ENCODE peak calls at places on chromosomes 7 and 10, in ten cellular contexts. V is right lobe of liver, L is HCT116, U is right cardiac atrium, A is tibial artery, X is lower lobe of right lung, S is IMR-90, J is substantia nigra, B is cardiac muscle cell, W is hepatocyte. Z is an unnamed sample.

GRCh38 chr7:112286294-112287086 is 80.0 kb downstream of the ZNF277 start:
- DNase-seq in V (no peak), L (no peak), U (no peak), A (no peak), X (no peak), S (no peak), J (no peak), B (no peak), W (no peak), Z (no peak)

GRCh38 chr10:71484352-71484751 is 87.6 kb downstream of the CDH23 start:
- DNase-seq in V (no peak), L (no peak), U (no peak), A (no peak), X (no peak), S (no peak), J (no peak), B (peak), W (no peak), Z (no peak)

GRCh38 chr10:19941206-19941880 is 125.1 kb downstream of the PLXDC2 start:
- DNase-seq in V (no peak), L (no peak), U (no peak), A (no peak), X (no peak), S (no peak), J (no peak), B (no peak), W (no peak), Z (no peak)

GRCh38 chr10:22479419-22479818 is 134.1 kb downstream of the SPAG6 start:
- DNase-seq in V (no peak), L (no peak), U (peak), A (no peak), X (no peak), S (no peak), J (peak), B (no peak), W (no peak), Z (no peak)

GRCh38 chr7:7693881-7694280 is 24.5 kb downstream of the RPA3 start:
- DNase-seq in V (no peak), L (peak), U (no peak), A (no peak), X (no peak), S (peak), J (no peak), B (no peak), W (no peak), Z (no peak)

GRCh38 chr7:90568213-90568612 is 27.9 kb upstream of the CDK14 start:
- DNase-seq in V (no peak), L (no peak), U (no peak), A (no peak), X (no peak), S (peak), J (no peak), B (no peak), W (no peak), Z (no peak)

GRCh38 chr7:22094413-22095304 is 149.0 kb upstream of the CDCA7L start:
- DNase-seq in V (no peak), L (no peak), U (no peak), A (no peak), X (no peak), S (peak), J (no peak), B (no peak), W (no peak), Z (no peak)

GRCh38 chr10:103448751-103449150 is 3.4 kb downstream of the CALHM2 start:
- DNase-seq in V (no peak), L (no peak), U (peak), A (peak), X (peak), S (peak), J (no peak), B (no peak), W (no peak), Z (no peak)

GRCh38 chr10:71138126-71138860 is 74.1 kb upstream of the UNC5B start:
- DNase-seq in V (no peak), L (no peak), U (peak), A (no peak), X (no peak), S (no peak), J (no peak), B (no peak), W (no peak), Z (no peak)

GRCh38 chr7:50335795-50336754 is 31.6 kb downstream of the IKZF1 start:
- DNase-seq in V (no peak), L (no peak), U (no peak), A (no peak), X (no peak), S (no peak), J (no peak), B (no peak), W (no peak), Z (no peak)

GRCh38 chr10:43372751-43373445 is 1.5 kb downstream of the FXYD4 start:
- DNase-seq in V (no peak), L (no peak), U (no peak), A (no peak), X (peak), S (no peak), J (peak), B (no peak), W (no peak), Z (no peak)

DNA sequence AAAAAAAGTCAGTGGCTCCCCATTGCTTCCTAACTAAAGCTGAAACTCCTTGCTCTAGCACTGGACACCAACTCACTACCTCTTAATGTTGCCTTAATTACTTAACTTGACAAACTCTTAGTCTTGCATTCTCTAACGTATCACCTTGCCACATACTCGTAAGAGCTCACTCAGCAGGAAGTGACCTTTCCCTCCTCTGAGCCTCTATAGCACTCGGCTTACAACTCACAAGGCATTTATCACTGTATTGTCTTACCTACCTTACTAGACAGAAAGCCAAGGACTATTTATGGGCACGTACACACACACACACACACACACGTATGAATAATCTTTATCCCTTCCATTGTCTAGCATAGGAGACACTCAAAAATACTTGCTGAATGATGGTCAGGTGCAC is 21.2 kb downstream of the CEP41 start:
- DNase-seq in V (no peak), L (no peak), U (no peak), A (no peak), X (no peak), S (peak), J (no peak), B (no peak), W (peak), Z (no peak)
- H3K27ac ChIP-seq in V (no peak), L (no peak), U (no peak), A (no peak), X (no peak), S (no peak), J (no peak), B (no peak), W (peak), Z (no peak)

GRCh38 chr7:27606270-27607209 is 56.1 kb downstream of the HIBADH start:
- DNase-seq in V (peak), L (no peak), U (no peak), A (no peak), X (no peak), S (peak), J (no peak), B (peak), W (peak), Z (peak)

GRCh38 chr7:27614102-27614501 is 48.6 kb downstream of the HIBADH start:
- DNase-seq in V (no peak), L (no peak), U (no peak), A (no peak), X (no peak), S (no peak), J (no peak), B (no peak), W (no peak), Z (no peak)

GRCh38 chr7:27607210-27607606 is 55.5 kb downstream of the HIBADH start:
- DNase-seq in V (no peak), L (no peak), U (no peak), A (no peak), X (no peak), S (no peak), J (no peak), B (no peak), W (no peak), Z (no peak)

GRCh38 chr7:27608776-27609495 is 53.7 kb downstream of the HIBADH start:
- DNase-seq in V (no peak), L (no peak), U (no peak), A (no peak), X (no peak), S (no peak), J (no peak), B (no peak), W (peak), Z (peak)

GRCh38 chr7:27611043-27611442 is 51.6 kb downstream of the HIBADH start:
- DNase-seq in V (no peak), L (no peak), U (no peak), A (no peak), X (no peak), S (peak), J (no peak), B (no peak), W (no peak), Z (no peak)
- H3K27ac ChIP-seq in V (no peak), L (no peak), U (no peak), A (no peak), X (no peak), S (no peak), J (no peak), B (no peak), W (no peak), Z (no peak)

DNA sequence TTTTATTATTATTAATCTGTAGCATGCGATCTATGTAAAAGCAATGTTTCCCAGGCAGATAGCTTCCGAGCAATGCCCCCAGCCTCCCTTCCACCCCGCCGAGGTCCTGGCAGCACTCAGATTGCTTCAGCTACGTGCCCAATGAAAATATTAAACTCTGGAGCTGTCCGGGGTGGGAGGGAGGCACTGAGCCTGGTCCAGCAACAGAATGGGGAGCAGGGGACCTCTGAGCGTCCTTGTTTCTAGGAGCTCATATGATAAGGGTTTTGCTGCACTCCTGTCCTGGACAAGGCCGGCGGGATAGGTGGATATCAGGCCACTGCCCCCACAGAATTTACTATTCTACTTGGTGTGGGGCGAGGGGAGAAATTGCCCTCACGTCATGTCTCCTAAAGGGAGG is 44.5 kb upstream of the CDK1 start:
- DNase-seq in V (no peak), L (no peak), U (no peak), A (no peak), X (peak), S (no peak), J (no peak), B (no peak), W (no peak), Z (no peak)
- H3K27ac ChIP-seq in V (no peak), L (no peak), U (no peak), A (no peak), X (peak), S (no peak), J (no peak), B (no peak), W (no peak), Z (no peak)

DNA sequence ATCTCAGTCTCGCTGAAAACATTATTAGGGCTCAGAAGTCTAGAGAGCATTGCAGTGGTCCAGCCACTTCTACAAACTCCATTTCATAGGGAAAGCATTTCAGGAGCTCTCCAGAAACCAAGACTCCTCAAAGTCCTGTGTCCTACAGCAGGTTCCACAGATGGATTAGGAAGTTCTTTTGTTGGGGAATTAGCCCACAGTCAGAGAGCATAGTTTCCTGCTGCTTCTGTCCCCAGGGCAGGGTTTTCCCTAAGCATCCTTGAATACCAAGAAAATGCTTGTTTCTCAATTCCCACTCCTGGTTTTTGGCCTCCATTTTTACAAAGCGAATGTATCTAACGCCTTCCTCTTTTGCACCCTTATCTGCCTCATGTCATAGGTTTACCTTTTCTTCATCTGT is 235.9 kb upstream of the PODXL start:
- DNase-seq in V (no peak), L (no peak), U (no peak), A (no peak), X (no peak), S (no peak), J (no peak), B (no peak), W (no peak), Z (no peak)
- H3K27ac ChIP-seq in V (no peak), L (no peak), U (no peak), A (no peak), X (no peak), S (no peak), J (no peak), B (no peak), W (no peak), Z (no peak)

GRCh38 chr7:2048531-2048930 is 184.2 kb downstream of the MAD1L1 start:
- DNase-seq in V (peak), L (no peak), U (no peak), A (no peak), X (peak), S (no peak), J (no peak), B (no peak), W (no peak), Z (no peak)

GRCh38 chr7:2048006-2048405 is 184.7 kb downstream of the MAD1L1 start:
- DNase-seq in V (peak), L (no peak), U (no peak), A (no peak), X (peak), S (no peak), J (no peak), B (no peak), W (no peak), Z (no peak)

GRCh38 chr7:2049111-2049781 is 183.5 kb downstream of the MAD1L1 start:
- DNase-seq in V (peak), L (no peak), U (no peak), A (no peak), X (peak), S (no peak), J (no peak), B (no peak), W (no peak), Z (no peak)

GRCh38 chr7:2050511-2050866 is 182.3 kb downstream of the MAD1L1 start:
- DNase-seq in V (no peak), L (no peak), U (no peak), A (no peak), X (no peak), S (no peak), J (no peak), B (no peak), W (no peak), Z (no peak)

GRCh38 chr7:2049782-2050510 is 182.8 kb downstream of the MAD1L1 start:
- DNase-seq in V (no peak), L (no peak), U (no peak), A (no peak), X (no peak), S (no peak), J (no peak), B (no peak), W (no peak), Z (no peak)
- H3K27ac ChIP-seq in V (no peak), L (no peak), U (no peak), A (no peak), X (no peak), S (no peak), J (no peak), B (no peak), W (no peak), Z (no peak)

GRCh38 chr7:41995632-41996271 is 241.3 kb downstream of the GLI3 start:
- DNase-seq in V (no peak), L (no peak), U (no peak), A (no peak), X (no peak), S (no peak), J (no peak), B (no peak), W (no peak), Z (no peak)

GRCh38 chr7:41997151-41997550 is 239.9 kb downstream of the GLI3 start:
- DNase-seq in V (no peak), L (no peak), U (no peak), A (no peak), X (no peak), S (no peak), J (no peak), B (no peak), W (no peak), Z (no peak)

GRCh38 chr7:41998041-41998440 is 239.0 kb downstream of the GLI3 start:
- DNase-seq in V (no peak), L (no peak), U (no peak), A (no peak), X (no peak), S (no peak), J (no peak), B (no peak), W (no peak), Z (no peak)

GRCh38 chr7:41994746-41995110 is 242.3 kb downstream of the GLI3 start:
- DNase-seq in V (no peak), L (no peak), U (no peak), A (no peak), X (no peak), S (no peak), J (no peak), B (no peak), W (no peak), Z (no peak)

GRCh38 chr7:41996381-41997035 is 240.5 kb downstream of the GLI3 start:
- DNase-seq in V (no peak), L (no peak), U (no peak), A (no peak), X (no peak), S (peak), J (no peak), B (no peak), W (no peak), Z (peak)
- H3K27ac ChIP-seq in V (no peak), L (no peak), U (no peak), A (no peak), X (no peak), S (peak), J (no peak), B (no peak), W (peak), Z (peak)

GRCh38 chr10:34075269-34075926 is 739.7 kb downstream of the PARD3 start:
- DNase-seq in V (peak), L (no peak), U (peak), A (no peak), X (no peak), S (no peak), J (no peak), B (no peak), W (no peak), Z (no peak)
- H3K27ac ChIP-seq in V (no peak), L (no peak), U (no peak), A (no peak), X (no peak), S (no peak), J (no peak), B (no peak), W (no peak), Z (no peak)

DNA sequence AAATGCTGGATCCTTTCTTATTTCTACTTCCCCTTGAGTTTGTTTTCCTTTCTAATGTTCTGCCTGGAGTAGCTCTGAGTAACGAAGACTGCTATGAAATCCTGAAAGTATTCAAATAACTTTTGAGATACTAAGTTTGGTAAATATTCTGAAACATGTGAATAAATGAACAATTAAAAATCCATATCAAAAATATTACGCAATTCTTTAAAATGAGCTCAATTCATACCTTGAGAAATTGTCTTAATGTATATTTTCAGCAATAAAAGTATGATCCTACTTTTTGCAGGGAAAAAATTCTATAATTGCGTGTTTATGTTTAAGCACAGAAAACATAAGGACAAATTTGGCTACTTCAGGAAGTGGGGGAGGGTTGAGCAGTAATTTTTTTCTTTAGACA is 14.9 kb downstream of the TCAF1 start:
- DNase-seq in V (no peak), L (no peak), U (no peak), A (no peak), X (no peak), S (peak), J (no peak), B (no peak), W (no peak), Z (no peak)
- H3K27ac ChIP-seq in V (no peak), L (no peak), U (no peak), A (no peak), X (no peak), S (no peak), J (no peak), B (no peak), W (no peak), Z (no peak)

GRCh38 chr10:63267414-63268138 is 134.4 kb downstream of the NRBF2 start:
- DNase-seq in V (no peak), L (peak), U (no peak), A (no peak), X (no peak), S (peak), J (no peak), B (peak), W (peak), Z (peak)

GRCh38 chr10:63275094-63275493 is 142.0 kb downstream of the NRBF2 start:
- DNase-seq in V (no peak), L (no peak), U (no peak), A (no peak), X (no peak), S (no peak), J (no peak), B (no peak), W (no peak), Z (no peak)

GRCh38 chr10:63268798-63269503 is 135.8 kb downstream of the NRBF2 start:
- DNase-seq in V (peak), L (peak), U (peak), A (peak), X (peak), S (peak), J (peak), B (peak), W (peak), Z (peak)

GRCh38 chr10:63268139-63268797 is 135.1 kb downstream of the NRBF2 start:
- DNase-seq in V (no peak), L (no peak), U (no peak), A (no peak), X (no peak), S (peak), J (no peak), B (peak), W (peak), Z (no peak)

DNA sequence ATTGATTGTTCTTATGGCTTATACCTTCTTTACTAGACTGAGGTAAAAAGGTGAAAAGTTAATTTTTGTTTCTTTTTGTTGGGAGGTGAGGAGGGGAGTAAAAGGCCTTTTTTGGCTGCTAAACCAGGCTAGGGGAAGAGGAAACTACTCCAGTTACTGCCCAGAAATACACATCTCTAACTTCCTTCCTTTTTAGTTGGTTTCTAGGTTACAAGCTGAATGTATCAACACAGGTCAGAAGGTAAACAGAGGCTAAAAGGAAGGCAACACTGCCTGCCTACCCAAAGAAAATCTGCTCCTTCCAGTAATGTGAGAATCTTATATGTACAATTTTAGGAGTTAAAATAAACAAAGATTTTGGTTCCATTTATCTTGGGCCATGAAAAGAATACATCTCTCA is 140.4 kb downstream of the NRBF2 start:
- DNase-seq in V (no peak), L (no peak), U (no peak), A (no peak), X (no peak), S (peak), J (no peak), B (no peak), W (no peak), Z (no peak)
- H3K27ac ChIP-seq in V (peak), L (no peak), U (no peak), A (peak), X (peak), S (no peak), J (no peak), B (peak), W (no peak), Z (no peak)